ENCODE peak calls at places on chromosome 16, in ten cellular contexts. One of them, this sample, is unnamed.

GRCh38 chr16:69329369-69330285 is 761 bp downstream of the PDF start:
- DNase-seq in A549: no peak
- DNase-seq in NCI-H2081: no peak
- DNase-seq in activated CD4-positive, CD25-positive, alpha-beta regulatory T cell: no peak
- DNase-seq in prostate gland: no peak
- DNase-seq in fibroblast of the aortic adventitia: no peak
- DNase-seq in PC-9: no peak
- DNase-seq in GM18507: peak
- DNase-seq in NCI-H748 treated with DMSO at 0.1 percent for 48 hours: no peak
- DNase-seq in activated CD4-positive, alpha-beta memory T cell treated with anti-CD3 and anti-CD28 coated beads, Interleukin-2, amount 10 ng/mL, durations not matched to agents 7 days and 5 days: peak
- DNase-seq in this sample: peak

GRCh38 chr16:46830417-46830901 is 521 bp downstream of the C16orf87 start:
- DNase-seq in PC-9: peak
- DNase-seq in GM18507: no peak
- DNase-seq in fibroblast of the aortic adventitia: no peak
- DNase-seq in A549: peak
- DNase-seq in NCI-H2081: no peak
- DNase-seq in activated CD4-positive, CD25-positive, alpha-beta regulatory T cell: peak
- DNase-seq in activated CD4-positive, alpha-beta memory T cell treated with anti-CD3 and anti-CD28 coated beads, Interleukin-2, amount 10 ng/mL, durations not matched to agents 7 days and 5 days: peak
- DNase-seq in NCI-H748 treated with DMSO at 0.1 percent for 48 hours: no peak
- DNase-seq in prostate gland: peak
- DNase-seq in this sample: peak

GRCh38 chr16:72995151-72995881 is 52.6 kb downstream of the ZFHX3 start:
- DNase-seq in GM18507: no peak
- DNase-seq in NCI-H748 treated with DMSO at 0.1 percent for 48 hours: no peak
- DNase-seq in fibroblast of the aortic adventitia: no peak
- DNase-seq in PC-9: no peak
- DNase-seq in prostate gland: no peak
- DNase-seq in activated CD4-positive, alpha-beta memory T cell treated with anti-CD3 and anti-CD28 coated beads, Interleukin-2, amount 10 ng/mL, durations not matched to agents 7 days and 5 days: no peak
- DNase-seq in NCI-H2081: no peak
- DNase-seq in activated CD4-positive, CD25-positive, alpha-beta regulatory T cell: no peak
- DNase-seq in A549: peak
- DNase-seq in this sample: no peak

GRCh38 chr16:27374794-27375499 is 27.0 kb upstream of the IL21R start:
- DNase-seq in PC-9: peak
- DNase-seq in GM18507: no peak
- DNase-seq in NCI-H2081: no peak
- DNase-seq in activated CD4-positive, alpha-beta memory T cell treated with anti-CD3 and anti-CD28 coated beads, Interleukin-2, amount 10 ng/mL, durations not matched to agents 7 days and 5 days: peak
- DNase-seq in NCI-H748 treated with DMSO at 0.1 percent for 48 hours: peak
- DNase-seq in A549: peak
- DNase-seq in fibroblast of the aortic adventitia: peak
- DNase-seq in activated CD4-positive, CD25-positive, alpha-beta regulatory T cell: peak
- DNase-seq in prostate gland: peak
- DNase-seq in this sample: peak

GRCh38 chr16:74462361-74462760 is 41.1 kb upstream of the CLEC18B start:
- DNase-seq in A549: no peak
- DNase-seq in PC-9: no peak
- DNase-seq in activated CD4-positive, CD25-positive, alpha-beta regulatory T cell: no peak
- DNase-seq in GM18507: no peak
- DNase-seq in NCI-H2081: no peak
- DNase-seq in activated CD4-positive, alpha-beta memory T cell treated with anti-CD3 and anti-CD28 coated beads, Interleukin-2, amount 10 ng/mL, durations not matched to agents 7 days and 5 days: no peak
- DNase-seq in NCI-H748 treated with DMSO at 0.1 percent for 48 hours: no peak
- DNase-seq in fibroblast of the aortic adventitia: no peak
- DNase-seq in prostate gland: no peak
- DNase-seq in this sample: no peak

GRCh38 chr16:82699711-82700495 is 73.1 kb downstream of the CDH13 start:
- DNase-seq in NCI-H748 treated with DMSO at 0.1 percent for 48 hours: no peak
- DNase-seq in NCI-H2081: no peak
- DNase-seq in activated CD4-positive, CD25-positive, alpha-beta regulatory T cell: no peak
- DNase-seq in fibroblast of the aortic adventitia: peak
- DNase-seq in GM18507: no peak
- DNase-seq in A549: no peak
- DNase-seq in PC-9: no peak
- DNase-seq in prostate gland: peak
- DNase-seq in activated CD4-positive, alpha-beta memory T cell treated with anti-CD3 and anti-CD28 coated beads, Interleukin-2, amount 10 ng/mL, durations not matched to agents 7 days and 5 days: no peak
- DNase-seq in this sample: peak

GRCh38 chr16:86651823-86652222 is 73.5 kb downstream of the FOXL1 start:
- DNase-seq in activated CD4-positive, alpha-beta memory T cell treated with anti-CD3 and anti-CD28 coated beads, Interleukin-2, amount 10 ng/mL, durations not matched to agents 7 days and 5 days: no peak
- DNase-seq in NCI-H2081: no peak
- DNase-seq in NCI-H748 treated with DMSO at 0.1 percent for 48 hours: no peak
- DNase-seq in fibroblast of the aortic adventitia: no peak
- DNase-seq in activated CD4-positive, CD25-positive, alpha-beta regulatory T cell: no peak
- DNase-seq in prostate gland: no peak
- DNase-seq in GM18507: no peak
- DNase-seq in PC-9: no peak
- DNase-seq in A549: no peak
- DNase-seq in this sample: no peak

GRCh38 chr16:50552476-50553101 is 4.4 kb downstream of the NKD1 start:
- DNase-seq in NCI-H748 treated with DMSO at 0.1 percent for 48 hours: no peak
- DNase-seq in GM18507: no peak
- DNase-seq in prostate gland: no peak
- DNase-seq in activated CD4-positive, CD25-positive, alpha-beta regulatory T cell: no peak
- DNase-seq in A549: no peak
- DNase-seq in PC-9: no peak
- DNase-seq in fibroblast of the aortic adventitia: no peak
- DNase-seq in NCI-H2081: no peak
- DNase-seq in activated CD4-positive, alpha-beta memory T cell treated with anti-CD3 and anti-CD28 coated beads, Interleukin-2, amount 10 ng/mL, durations not matched to agents 7 days and 5 days: no peak
- DNase-seq in this sample: no peak

GRCh38 chr16:14155572-14156213 is 84.6 kb downstream of the MRTFB start:
- DNase-seq in NCI-H2081: no peak
- DNase-seq in activated CD4-positive, CD25-positive, alpha-beta regulatory T cell: no peak
- DNase-seq in PC-9: no peak
- DNase-seq in prostate gland: peak
- DNase-seq in NCI-H748 treated with DMSO at 0.1 percent for 48 hours: no peak
- DNase-seq in A549: no peak
- DNase-seq in activated CD4-positive, alpha-beta memory T cell treated with anti-CD3 and anti-CD28 coated beads, Interleukin-2, amount 10 ng/mL, durations not matched to agents 7 days and 5 days: no peak
- DNase-seq in fibroblast of the aortic adventitia: no peak
- DNase-seq in GM18507: no peak
- DNase-seq in this sample: no peak

GRCh38 chr16:84976644-84977400 is 34.5 kb downstream of the ZDHHC7 start:
- DNase-seq in NCI-H748 treated with DMSO at 0.1 percent for 48 hours: no peak
- DNase-seq in prostate gland: peak
- DNase-seq in GM18507: no peak
- DNase-seq in activated CD4-positive, alpha-beta memory T cell treated with anti-CD3 and anti-CD28 coated beads, Interleukin-2, amount 10 ng/mL, durations not matched to agents 7 days and 5 days: no peak
- DNase-seq in NCI-H2081: no peak
- DNase-seq in fibroblast of the aortic adventitia: no peak
- DNase-seq in activated CD4-positive, CD25-positive, alpha-beta regulatory T cell: no peak
- DNase-seq in A549: no peak
- DNase-seq in PC-9: no peak
- DNase-seq in this sample: peak

GRCh38 chr16:66408181-66409048 is 18.7 kb upstream of the BEAN1 start:
- DNase-seq in NCI-H748 treated with DMSO at 0.1 percent for 48 hours: no peak
- DNase-seq in activated CD4-positive, CD25-positive, alpha-beta regulatory T cell: no peak
- DNase-seq in prostate gland: peak
- DNase-seq in fibroblast of the aortic adventitia: peak
- DNase-seq in activated CD4-positive, alpha-beta memory T cell treated with anti-CD3 and anti-CD28 coated beads, Interleukin-2, amount 10 ng/mL, durations not matched to agents 7 days and 5 days: peak
- DNase-seq in GM18507: no peak
- DNase-seq in PC-9: peak
- DNase-seq in A549: peak
- DNase-seq in NCI-H2081: no peak
- DNase-seq in this sample: peak

GRCh38 chr16:56747486-56748045 is 17.6 kb downstream of the NUP93 start:
- DNase-seq in fibroblast of the aortic adventitia: peak
- DNase-seq in activated CD4-positive, alpha-beta memory T cell treated with anti-CD3 and anti-CD28 coated beads, Interleukin-2, amount 10 ng/mL, durations not matched to agents 7 days and 5 days: no peak
- DNase-seq in activated CD4-positive, CD25-positive, alpha-beta regulatory T cell: no peak
- DNase-seq in prostate gland: no peak
- DNase-seq in GM18507: no peak
- DNase-seq in PC-9: no peak
- DNase-seq in A549: no peak
- DNase-seq in NCI-H2081: no peak
- DNase-seq in NCI-H748 treated with DMSO at 0.1 percent for 48 hours: no peak
- DNase-seq in this sample: peak

GRCh38 chr16:24409045-24409444 is 130.3 kb upstream of the RBBP6 start:
- DNase-seq in activated CD4-positive, alpha-beta memory T cell treated with anti-CD3 and anti-CD28 coated beads, Interleukin-2, amount 10 ng/mL, durations not matched to agents 7 days and 5 days: no peak
- DNase-seq in PC-9: no peak
- DNase-seq in GM18507: no peak
- DNase-seq in NCI-H2081: no peak
- DNase-seq in prostate gland: no peak
- DNase-seq in fibroblast of the aortic adventitia: no peak
- DNase-seq in A549: peak
- DNase-seq in NCI-H748 treated with DMSO at 0.1 percent for 48 hours: no peak
- DNase-seq in activated CD4-positive, CD25-positive, alpha-beta regulatory T cell: no peak
- DNase-seq in this sample: no peak

This sample was measured in fibroblast of pulmonary artery.